ENCODE peak calls at places on chromosome 7, in four cellular contexts. One of them, this sample, is unnamed.

GRCh38 chr7:25495342-25495855 is 267.1 kb upstream of the NPVF start:
- DNase-seq in K562: peak; percentile 84
- DNase-seq in GM12878: no peak
- DNase-seq in HepG2: no peak
- DNase-seq in this sample: no peak

GRCh38 chr7:142012825-142013506 is 17.3 kb downstream of the MGAM start:
- DNase-seq in K562: no peak
- DNase-seq in GM12878: no peak
- DNase-seq in HepG2: no peak
- DNase-seq in this sample: peak; percentile 16

GRCh38 chr7:137903382-137904169 is 56.8 kb upstream of the DGKI start:
- DNase-seq in K562: peak; percentile 79
- DNase-seq in GM12878: peak; percentile 76
- DNase-seq in HepG2: peak; percentile 70
- DNase-seq in this sample: peak; percentile 77

GRCh38 chr7:8389898-8390642 is 43.3 kb upstream of the NXPH1 start:
- DNase-seq in K562: peak; percentile 80
- DNase-seq in GM12878: no peak
- DNase-seq in HepG2: no peak
- DNase-seq in this sample: peak; percentile 82

GRCh38 chr7:66206116-66206908 is 1.2 kb downstream of the TPST1 start:
- DNase-seq in K562: no peak
- DNase-seq in GM12878: no peak
- DNase-seq in HepG2: no peak
- DNase-seq in this sample: no peak

GRCh38 chr7:129923709-129924108 is 29.1 kb downstream of the UBE2H start:
- DNase-seq in K562: no peak
- DNase-seq in GM12878: peak; percentile 39
- DNase-seq in HepG2: no peak
- DNase-seq in this sample: no peak

GRCh38 chr7:1966631-1967200 is 266.0 kb downstream of the MAD1L1 start:
- DNase-seq in K562: no peak
- DNase-seq in GM12878: no peak
- DNase-seq in HepG2: no peak
- DNase-seq in this sample: no peak

GRCh38 chr7:34333184-34333583 is 324.8 kb upstream of the NPSR1 start:
- DNase-seq in K562: no peak
- DNase-seq in GM12878: no peak
- DNase-seq in HepG2: no peak
- DNase-seq in this sample: no peak

DNA sequence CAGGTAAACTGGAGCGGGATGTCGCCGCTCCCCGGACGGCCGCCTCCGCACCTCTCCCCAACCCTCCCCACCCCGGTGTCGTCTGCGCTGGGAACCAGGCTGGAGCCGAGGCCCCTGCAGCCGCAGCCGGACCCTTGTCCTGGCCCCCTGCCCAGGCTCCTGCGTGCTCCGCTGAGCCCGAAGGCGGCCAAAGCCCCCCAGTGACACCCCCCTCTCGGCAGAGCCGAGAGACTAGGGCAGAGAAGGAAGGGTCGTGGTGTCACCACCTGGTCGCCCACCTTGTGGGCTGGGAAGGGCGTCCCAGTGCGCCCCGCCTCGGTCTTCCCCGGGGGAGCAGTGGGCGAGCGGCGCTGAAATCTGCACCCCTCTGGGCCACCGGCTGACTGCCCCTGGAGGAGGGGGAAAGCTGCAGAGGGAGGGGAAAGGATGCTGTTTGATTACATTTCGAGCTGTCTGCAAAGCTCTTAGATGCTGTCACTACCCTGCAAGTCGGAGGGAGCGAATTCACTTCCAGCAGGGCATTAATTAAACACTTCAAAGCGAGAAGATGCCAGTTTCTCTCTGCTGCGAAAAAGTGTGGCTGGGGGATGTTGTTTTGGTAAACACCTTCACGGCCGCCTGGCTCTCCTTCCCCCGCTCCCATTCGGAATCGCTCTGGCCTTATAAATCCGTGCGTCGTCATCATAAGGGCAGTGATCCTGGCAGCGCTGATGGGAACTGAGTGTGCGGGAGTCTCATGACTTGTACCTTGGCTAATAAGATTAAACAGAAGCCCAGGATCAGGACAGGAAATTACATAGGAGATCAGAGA is 622 bp downstream of the DYNC1I1 start:
- DNase-seq in K562: no peak
- DNase-seq in GM12878: no peak
- DNase-seq in HepG2: no peak
- DNase-seq in this sample: no peak
- TF ChIP-seq FOXK2 in K562: no peak
- TF ChIP-seq FOXK2 in GM12878: no peak
- TF ChIP-seq FOXK2 in HepG2: no peak
- TF ChIP-seq FOXK2 in this sample: no peak

GRCh38 chr7:74029094-74029785 is 1.3 kb downstream of the ELN start:
- DNase-seq in K562: no peak
- DNase-seq in GM12878: no peak
- DNase-seq in HepG2: no peak
- DNase-seq in this sample: no peak

GRCh38 chr7:74026406-74027123 is 1.4 kb upstream of the ELN start:
- DNase-seq in K562: peak; percentile 83
- DNase-seq in GM12878: no peak
- DNase-seq in HepG2: peak; percentile 24
- DNase-seq in this sample: peak; percentile 81

GRCh38 chr7:74028321-74028812 is 394 bp downstream of the ELN start:
- DNase-seq in K562: no peak
- DNase-seq in GM12878: no peak
- DNase-seq in HepG2: no peak
- DNase-seq in this sample: no peak

GRCh38 chr7:74027124-74027682 is 770 bp upstream of the ELN start:
- DNase-seq in K562: no peak
- DNase-seq in GM12878: no peak
- DNase-seq in HepG2: no peak
- DNase-seq in this sample: no peak

DNA sequence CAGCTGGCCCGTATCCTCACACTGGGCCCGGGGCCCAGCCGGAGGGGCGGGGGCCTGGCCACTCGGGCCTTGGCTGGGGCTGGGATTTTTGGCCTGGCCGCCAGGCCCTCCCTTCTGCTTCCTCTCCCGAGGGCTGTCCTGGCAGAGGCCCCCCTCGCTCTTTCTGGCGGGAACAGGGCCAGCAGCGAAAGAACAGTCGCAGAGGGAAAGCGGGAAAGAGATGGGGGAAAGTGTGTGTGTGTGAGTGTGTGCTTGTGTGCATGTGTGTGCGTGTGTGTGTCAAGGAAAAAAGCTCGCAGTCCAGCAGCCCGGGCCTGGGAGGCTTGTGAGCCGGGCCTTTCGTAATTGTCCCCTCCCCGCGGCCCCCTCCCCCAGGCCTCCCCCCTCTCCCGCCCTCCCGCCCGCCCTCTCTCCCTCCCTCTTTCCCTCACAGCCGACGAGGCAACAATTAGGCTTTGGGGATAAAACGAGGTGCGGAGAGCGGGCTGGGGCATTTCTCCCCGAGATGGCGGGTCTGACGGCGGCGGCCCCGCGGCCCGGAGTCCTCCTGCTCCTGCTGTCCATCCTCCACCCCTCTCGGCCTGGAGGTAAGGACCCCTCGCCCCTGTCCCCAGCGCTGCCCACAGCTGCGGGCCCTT is at the start of gene ELN:
- DNase-seq in K562: no peak
- DNase-seq in GM12878: no peak
- DNase-seq in HepG2: no peak
- DNase-seq in this sample: no peak
- TF ChIP-seq BHLHE40 in K562: no peak
- TF ChIP-seq BHLHE40 in GM12878: no peak
- TF ChIP-seq BHLHE40 in HepG2: no peak
- TF ChIP-seq BHLHE40 in this sample: no peak

GRCh38 chr7:16091951-16092350 is 329.4 kb downstream of the CRPPA start:
- DNase-seq in K562: no peak
- DNase-seq in GM12878: no peak
- DNase-seq in HepG2: no peak
- DNase-seq in this sample: no peak
- TF ChIP-seq SP1 in K562: no peak
- TF ChIP-seq SP1 in GM12878: no peak
- TF ChIP-seq SP1 in HepG2: no peak
- TF ChIP-seq SP1 in this sample: no peak

GRCh38 chr7:157434231-157434630 is 97.4 kb downstream of the DNAJB6 start:
- DNase-seq in K562: no peak
- DNase-seq in GM12878: no peak
- DNase-seq in HepG2: no peak
- DNase-seq in this sample: no peak

GRCh38 chr7:157431951-157432540 is 95.2 kb downstream of the DNAJB6 start:
- DNase-seq in K562: no peak
- DNase-seq in GM12878: no peak
- DNase-seq in HepG2: no peak
- DNase-seq in this sample: no peak

GRCh38 chr7:157432541-157432956 is 95.7 kb downstream of the DNAJB6 start:
- DNase-seq in K562: peak; percentile 77
- DNase-seq in GM12878: no peak
- DNase-seq in HepG2: no peak
- DNase-seq in this sample: peak; percentile 69

GRCh38 chr7:157433628-157434027 is 96.8 kb downstream of the DNAJB6 start:
- DNase-seq in K562: no peak
- DNase-seq in GM12878: no peak
- DNase-seq in HepG2: no peak
- DNase-seq in this sample: no peak

DNA sequence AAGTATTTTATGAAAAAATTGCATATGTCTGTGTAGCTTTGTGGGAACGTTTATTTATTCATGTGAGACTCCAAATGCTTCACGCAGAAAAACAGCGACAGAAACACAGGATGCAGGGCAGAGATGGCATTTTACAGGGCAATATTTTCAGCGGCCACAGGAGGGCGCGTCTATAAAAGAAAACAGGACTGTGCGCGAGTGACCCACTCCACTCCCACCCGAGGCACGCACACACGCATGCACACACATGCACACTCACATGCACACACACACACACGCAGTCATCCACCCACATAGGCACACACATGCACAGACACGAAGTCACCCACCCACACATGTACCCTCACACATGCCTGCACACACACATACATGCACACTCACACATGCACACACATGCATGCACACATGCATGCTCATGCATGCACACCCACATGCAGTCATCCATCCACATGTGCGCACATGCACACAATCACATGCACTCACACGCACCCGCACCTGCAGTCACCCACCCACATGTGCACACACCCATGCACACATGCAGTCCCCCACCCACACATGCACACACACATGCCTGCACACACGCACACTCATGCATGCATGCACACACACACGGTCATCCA is 96.3 kb downstream of the DNAJB6 start:
- DNase-seq in K562: peak; percentile 65
- DNase-seq in GM12878: no peak
- DNase-seq in HepG2: no peak
- DNase-seq in this sample: peak; percentile 75
- TF ChIP-seq FOXK2 in K562: no peak
- TF ChIP-seq FOXK2 in GM12878: no peak
- TF ChIP-seq FOXK2 in HepG2: no peak
- TF ChIP-seq FOXK2 in this sample: no peak

GRCh38 chr7:4738711-4739527 is 36.5 kb upstream of the AP5Z1 start:
- DNase-seq in K562: peak; percentile 90
- DNase-seq in GM12878: no peak
- DNase-seq in HepG2: peak; percentile 77
- DNase-seq in this sample: no peak

GRCh38 chr7:4742051-4742573 is 33.3 kb upstream of the AP5Z1 start:
- DNase-seq in K562: no peak
- DNase-seq in GM12878: no peak
- DNase-seq in HepG2: peak; percentile 91
- DNase-seq in this sample: no peak

GRCh38 chr7:4740796-4741195 is 34.6 kb upstream of the AP5Z1 start:
- DNase-seq in K562: no peak
- DNase-seq in GM12878: no peak
- DNase-seq in HepG2: no peak
- DNase-seq in this sample: no peak

GRCh38 chr7:4737300-4737699 is 38.1 kb upstream of the AP5Z1 start:
- DNase-seq in K562: no peak
- DNase-seq in GM12878: no peak
- DNase-seq in HepG2: no peak
- DNase-seq in this sample: no peak

DNA sequence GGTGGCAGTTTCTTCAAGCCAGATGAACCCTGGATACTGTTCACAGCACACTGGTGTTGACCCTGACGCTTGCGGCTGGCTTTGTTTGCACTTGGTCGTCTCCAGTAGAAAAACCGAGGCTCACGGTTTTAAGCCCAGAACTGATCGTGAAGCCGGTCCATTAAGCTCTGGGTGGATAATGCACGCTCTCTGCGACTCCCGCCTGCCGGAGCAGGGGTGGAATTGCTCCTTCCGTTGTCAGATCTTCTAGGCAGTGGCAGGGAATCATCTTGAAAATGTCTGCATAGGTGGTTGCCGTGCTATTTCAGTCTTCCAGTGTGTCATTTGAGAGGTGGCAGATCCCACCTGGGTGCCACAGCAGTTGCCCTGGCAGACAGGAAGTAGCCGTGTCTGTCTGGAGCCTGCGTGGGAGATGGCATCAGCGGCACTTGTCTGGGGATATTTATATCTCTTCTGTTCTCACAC is 35.9 kb upstream of the AP5Z1 start:
- DNase-seq in K562: peak; percentile 65
- DNase-seq in GM12878: no peak
- DNase-seq in HepG2: peak; percentile 84
- DNase-seq in this sample: no peak
- TF ChIP-seq BHLHE40 in K562: no peak
- TF ChIP-seq BHLHE40 in GM12878: no peak
- TF ChIP-seq BHLHE40 in HepG2: no peak
- TF ChIP-seq BHLHE40 in this sample: no peak

GRCh38 chr7:28564755-28565374 is 152.5 kb downstream of the CREB5 start:
- DNase-seq in K562: no peak
- DNase-seq in GM12878: no peak
- DNase-seq in HepG2: no peak
- DNase-seq in this sample: no peak
- TF ChIP-seq SP1 in K562: no peak
- TF ChIP-seq SP1 in GM12878: no peak
- TF ChIP-seq SP1 in HepG2: no peak
- TF ChIP-seq SP1 in this sample: no peak

DNA sequence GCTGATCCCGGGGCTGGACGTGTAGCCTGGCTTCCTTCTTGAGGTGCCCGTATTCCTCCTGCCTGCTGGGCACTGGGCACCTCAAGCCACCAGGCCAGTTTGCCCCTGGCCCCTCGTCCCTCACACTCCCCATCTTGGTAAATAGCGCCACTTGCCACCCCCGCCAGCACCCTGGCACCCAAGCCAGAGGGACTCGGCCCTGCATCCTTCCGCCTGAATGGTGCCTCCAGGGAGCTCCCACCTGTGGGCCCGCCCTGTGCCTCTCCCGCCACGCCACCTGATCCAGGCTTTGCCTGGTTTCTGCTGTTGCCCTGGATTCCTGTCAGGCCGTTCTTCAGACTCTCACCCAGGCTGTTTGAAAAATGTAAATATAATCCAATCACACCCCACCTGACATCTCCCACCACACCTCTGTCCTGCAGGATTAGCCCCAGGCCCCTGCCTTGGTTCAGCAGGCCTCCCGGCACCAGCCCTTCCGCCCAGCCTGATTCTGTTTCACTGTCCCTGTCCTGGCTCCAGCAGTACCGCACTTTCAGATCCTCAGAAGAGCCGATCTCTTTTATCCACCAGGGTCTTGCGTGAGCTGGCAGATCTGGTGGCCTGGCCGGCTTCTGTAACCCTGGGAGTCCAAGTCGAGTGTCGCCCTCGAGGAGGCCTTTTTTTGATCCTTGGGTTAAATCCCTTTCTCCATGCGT is 33.8 kb downstream of the WIPI2 start:
- DNase-seq in K562: no peak
- DNase-seq in GM12878: no peak
- DNase-seq in HepG2: no peak
- DNase-seq in this sample: no peak
- TF ChIP-seq FOXK2 in K562: no peak
- TF ChIP-seq FOXK2 in GM12878: no peak
- TF ChIP-seq FOXK2 in HepG2: no peak
- TF ChIP-seq FOXK2 in this sample: no peak